ENCODE peak calls at places on chromosomes 5 and 9, in six cellular contexts. A, W, F, D, M and L are unnamed samples.
A peak's percentile ranks its signal among the peaks of the same experiment; 100 is the strongest.

GRCh38 chr5:56729488-56729887 is 85.9 kb upstream of the MAP3K1 start:
- DNase-seq in A (no peak), W (no peak), F (no peak), D (no peak), M (no peak), L (no peak)

GRCh38 chr5:1506242-1507015 is 17.3 kb downstream of the LPCAT1 start:
- DNase-seq in A (no peak), W (no peak), M (no peak), F (no peak), D (no peak), L (no peak)

GRCh38 chr9:11199335-11199734 is 586.5 kb upstream of the PTPRD start:
- DNase-seq in D (no peak), F (no peak), M (no peak), W (no peak), A (no peak), L (no peak)

GRCh38 chr5:180645609-180646204 is 3.7 kb downstream of the FLT4 start:
- DNase-seq in F (no peak), M (no peak), A (no peak), D (no peak), W (no peak), L (no peak)

GRCh38 chr9:121494192-121494591 is 5.5 kb downstream of the GGTA1 start:
- DNase-seq in M (no peak), F (no peak), D (no peak), A (peak; percentile 65), W (no peak), L (no peak)

GRCh38 chr5:178772351-178772750 is 41.9 kb upstream of the ZNF354A start:
- DNase-seq in D (no peak), F (no peak), M (no peak), W (no peak), A (no peak), L (no peak)

GRCh38 chr9:116628706-116629105 is 58.4 kb upstream of the TRIM32 start:
- DNase-seq in M (no peak), D (no peak), W (no peak), A (no peak), F (no peak), L (no peak)

GRCh38 chr5:135823799-135824366 is 10.6 kb upstream of the SLC25A48 start:
- DNase-seq in A (no peak), M (no peak), F (no peak), W (no peak), D (no peak), L (no peak)

GRCh38 chr5:65047225-65047624 is 278.5 kb downstream of the CWC27 start:
- DNase-seq in D (no peak), M (no peak), A (no peak), F (no peak), W (no peak), L (no peak)

GRCh38 chr9:98709968-98710965 is 1.5 kb upstream of the GABBR2 start:
- DNase-seq in A (peak; percentile 60), D (no peak), M (no peak), W (peak; percentile 32), F (no peak), L (peak; percentile 34)

GRCh38 chr9:72441296-72442211 is 76.5 kb upstream of the ZFAND5 start:
- DNase-seq in M (no peak), F (no peak), W (peak; percentile 40), D (no peak), A (no peak), L (peak; percentile 43)

GRCh38 chr9:134693011-134693410 is 51.4 kb downstream of the COL5A1 start:
- DNase-seq in M (no peak), W (no peak), A (peak; percentile 14), F (no peak), D (no peak), L (no peak)

GRCh38 chr5:175022286-175022685 is 297.9 kb downstream of the MSX2 start:
- DNase-seq in W (no peak), D (no peak), M (no peak), A (no peak), F (no peak), L (no peak)
- TF ChIP-seq MYC in W (no peak), D (no peak), M (no peak), A (no peak), F (no peak), L (no peak)

DNA sequence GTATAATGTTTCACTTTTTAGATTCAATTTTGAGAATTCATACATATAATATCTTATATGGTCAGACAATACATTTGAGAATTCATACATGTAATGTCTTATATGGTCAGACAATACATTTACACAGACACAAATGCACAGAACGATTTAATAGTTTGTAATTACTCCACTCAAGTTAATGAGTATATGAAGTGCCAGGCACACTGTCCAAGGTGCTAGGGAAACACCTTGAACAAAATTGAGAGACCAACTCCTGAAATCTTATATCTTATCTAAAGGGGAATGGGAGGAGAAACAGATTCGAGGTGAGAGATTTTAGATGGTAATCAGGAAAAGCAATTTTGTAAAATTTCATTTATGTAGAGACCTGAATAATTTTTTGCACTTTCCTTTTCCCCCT is 994.7 kb downstream of the CDH12 start:
- DNase-seq in W (no peak), D (no peak), A (no peak), M (no peak), F (no peak), L (no peak)
- TF ChIP-seq MYC in W (no peak), D (no peak), A (no peak), M (no peak), F (no peak), L (no peak)

GRCh38 chr9:103304797-103305196 is 309.7 kb downstream of the CYLC2 start:
- DNase-seq in A (no peak), F (no peak), M (no peak), D (no peak), W (no peak), L (no peak)

GRCh38 chr9:103301051-103301450 is 305.9 kb downstream of the CYLC2 start:
- DNase-seq in M (no peak), W (no peak), F (no peak), D (no peak), A (no peak), L (no peak)
- TF ChIP-seq MYC in M (no peak), W (no peak), F (no peak), D (no peak), A (no peak), L (no peak)

GRCh38 chr5:151880304-151880703 is 44.3 kb downstream of the GLRA1 start:
- DNase-seq in M (no peak), F (no peak), D (no peak), W (no peak), A (no peak), L (no peak)
- TF ChIP-seq MYC in M (no peak), F (no peak), D (no peak), W (no peak), A (no peak), L (no peak)

GRCh38 chr5:67012241-67012640 is 184.4 kb downstream of the CD180 start:
- DNase-seq in W (no peak), M (no peak), A (no peak), F (no peak), D (no peak), L (peak; percentile 48)

GRCh38 chr5:67014191-67014590 is 182.4 kb downstream of the CD180 start:
- DNase-seq in A (no peak), M (no peak), W (no peak), F (no peak), D (no peak), L (peak; percentile 84)

GRCh38 chr5:67014957-67015400 is 181.6 kb downstream of the CD180 start:
- DNase-seq in A (no peak), M (no peak), W (no peak), F (no peak), D (no peak), L (peak; percentile 95)

GRCh38 chr5:67013719-67014118 is 182.9 kb downstream of the CD180 start:
- DNase-seq in A (no peak), M (no peak), W (no peak), F (no peak), D (no peak), L (no peak)

GRCh38 chr5:67015577-67016290 is 180.9 kb downstream of the CD180 start:
- DNase-seq in W (no peak), F (no peak), D (no peak), A (no peak), M (no peak), L (peak; percentile 96)
- TF ChIP-seq MYC in W (no peak), F (no peak), D (no peak), A (no peak), M (no peak), L (no peak)